ENCODE peak calls at places on chromosome 18, in five cellular contexts. C is NCI-H2171 treated with DMSO at 0.1 percent for 48 hours; R is H1; D is activated CD4-positive, alpha-beta memory T cell treated with anti-CD3 and anti-CD28 coated beads, Interleukin-2, amount 10 ng/mL, durations not matched to agents 7 days and 5 days; M is activated CD4-positive, alpha-beta T cell treated with anti-CD3 and anti-CD28 coated beads for 24 hours. U is an unnamed sample.

GRCh38 chr18:11666831-11667230 is 22.2 kb upstream of the GNAL start:
- DNase-seq in C (no peak), D (no peak), R (no peak), M (no peak), U (no peak)

GRCh38 chr18:46519870-46520269 is 137.2 kb downstream of the LOXHD1 start:
- DNase-seq in M (no peak), D (no peak), C (no peak), R (no peak), U (no peak)

GRCh38 chr18:56891116-56891515 is 240.0 kb downstream of the WDR7 start:
- DNase-seq in R (no peak), C (no peak), D (no peak), M (no peak), U (no peak)

GRCh38 chr18:58257461-58257860 is 213.4 kb downstream of the NEDD4L start:
- DNase-seq in D (no peak), C (peak; percentile 10), R (no peak), M (no peak), U (no peak)

GRCh38 chr18:13319629-13320028 is 101.1 kb downstream of the LDLRAD4 start:
- DNase-seq in R (no peak), D (no peak), C (no peak), M (no peak), U (no peak)

GRCh38 chr18:51716277-51716676 is 518.8 kb upstream of the MEX3C start:
- DNase-seq in C (no peak), D (no peak), R (no peak), M (no peak), U (no peak)

GRCh38 chr18:24427484-24427883 is 1.0 kb downstream of the IMPACT start:
- DNase-seq in D (no peak), C (peak; percentile 10), M (no peak), R (no peak), U (no peak)

GRCh38 chr18:26383454-26384270 is 157.4 kb downstream of the TAF4B start:
- DNase-seq in C (peak; percentile 53), D (no peak), R (no peak), M (no peak), U (peak; percentile 18)

GRCh38 chr18:79849328-79850207 is 51.8 kb downstream of the KCNG2 start:
- DNase-seq in R (no peak), C (no peak), M (no peak), D (no peak), U (no peak)

GRCh38 chr18:62867521-62867920 is 152.2 kb downstream of the PHLPP1 start:
- DNase-seq in R (no peak), C (no peak), D (no peak), M (no peak), U (no peak)

GRCh38 chr18:54242327-54242726 is 17.9 kb upstream of the MBD2 start:
- DNase-seq in M (no peak), C (no peak), R (no peak), D (no peak), U (no peak)